ENCODE peak calls at places on chromosomes 12 and 14, in eight cellular contexts. Z, B, R, P, M, A, V and Y are unnamed samples.

GRCh38 chr12:131773582-131774221 is 54.5 kb upstream of the MMP17 start:
- DNase-seq in P (no peak), M (no peak), A (no peak), Z (no peak), B (no peak), R (no peak), V (no peak), Y (no peak)

GRCh38 chr12:27868165-27868564 is 88.1 kb upstream of the MANSC4 start:
- DNase-seq in B (peak), P (no peak), M (no peak), V (no peak), A (no peak), R (no peak), Z (no peak), Y (no peak)

GRCh38 chr14:68144051-68144681 is 324.6 kb downstream of the RAD51B start:
- DNase-seq in B (peak), M (no peak), A (peak), P (no peak), Z (no peak), V (peak), R (peak), Y (no peak)

GRCh38 chr12:10673660-10674384 is at the start of gene STYK1:
- DNase-seq in R (peak), Z (peak), B (peak), M (peak), V (no peak), A (peak), P (no peak), Y (peak)

GRCh38 chr12:95646781-95647184 is 95.5 kb upstream of the USP44 start:
- DNase-seq in B (peak), R (no peak), M (no peak), P (no peak), V (no peak), Z (no peak), A (no peak), Y (no peak)

GRCh38 chr12:19959353-19959752 is 409.0 kb upstream of the PDE3A start:
- DNase-seq in R (no peak), Z (no peak), A (no peak), B (no peak), P (no peak), M (no peak), V (no peak), Y (no peak)

GRCh38 chr14:50726372-50727107 is 58.4 kb upstream of the SAV1 start:
- DNase-seq in A (no peak), B (peak), R (no peak), M (no peak), Z (no peak), P (no peak), V (no peak), Y (no peak)

GRCh38 chr14:62289471-62289870 is 527.3 kb downstream of the SNAPC1 start:
- DNase-seq in A (no peak), V (no peak), P (no peak), M (no peak), Z (no peak), B (no peak), R (no peak), Y (no peak)

GRCh38 chr12:132604108-132605054 is 6.0 kb downstream of the LRCOL1 start:
- DNase-seq in B (no peak), A (no peak), Z (peak), M (no peak), R (no peak), V (no peak), P (no peak), Y (no peak)

GRCh38 chr12:64551676-64552075 is 58.6 kb upstream of the RASSF3 start:
- DNase-seq in P (no peak), A (no peak), B (peak), Z (no peak), R (peak), M (no peak), V (peak), Y (no peak)

GRCh38 chr12:116881325-116881866 is at the start of gene HRK:
- DNase-seq in V (no peak), P (no peak), Z (no peak), A (peak), R (no peak), M (no peak), B (no peak), Y (peak)

GRCh38 chr14:79567306-79567705 is 644.0 kb downstream of the DIO2 start:
- DNase-seq in P (no peak), V (no peak), R (no peak), B (no peak), M (no peak), A (no peak), Z (no peak), Y (no peak)

GRCh38 chr12:29081101-29081500 is 68.0 kb upstream of the FAR2 start:
- DNase-seq in V (no peak), P (no peak), R (no peak), Z (no peak), M (no peak), B (peak), A (no peak), Y (no peak)

GRCh38 chr12:84912191-84913142 is at the start of gene SLC6A15:
- DNase-seq in V (peak), P (peak), M (no peak), A (peak), B (peak), Z (no peak), R (peak), Y (peak)

GRCh38 chr12:30548203-30548602 is 147.5 kb downstream of the IPO8 start:
- DNase-seq in P (no peak), V (no peak), A (no peak), B (no peak), R (no peak), M (no peak), Z (no peak), Y (no peak)

GRCh38 chr14:89146291-89146690 is 270.7 kb downstream of the FOXN3 start:
- DNase-seq in A (no peak), V (no peak), Z (no peak), M (no peak), P (no peak), B (no peak), R (no peak), Y (no peak)

GRCh38 chr14:86057018-86057667 is 527.2 kb downstream of the FLRT2 start:
- DNase-seq in P (peak), A (peak), R (no peak), V (no peak), B (peak), Z (no peak), M (no peak), Y (no peak)

GRCh38 chr12:64010069-64010686 is 165.7 kb downstream of the SRGAP1 start:
- DNase-seq in Z (no peak), M (no peak), R (no peak), B (peak), A (no peak), V (no peak), P (no peak), Y (no peak)

GRCh38 chr14:96176811-96177211 is 27.8 kb upstream of the BDKRB2 start:
- DNase-seq in R (no peak), Z (no peak), B (peak), A (peak), M (no peak), V (peak), P (peak), Y (no peak)

GRCh38 chr12:42568952-42569916 is 20.3 kb downstream of the PRICKLE1 start:
- DNase-seq in P (no peak), A (no peak), B (peak), V (no peak), M (no peak), Z (no peak), R (no peak), Y (no peak)

GRCh38 chr14:20468773-20469241 is 399 bp upstream of the PNP start:
- DNase-seq in A (no peak), Z (peak), V (no peak), B (no peak), R (no peak), M (no peak), P (no peak), Y (no peak)

GRCh38 chr12:13135336-13136178 is 32.1 kb upstream of the GSG1 start:
- DNase-seq in V (no peak), Z (no peak), R (peak), A (peak), M (no peak), P (no peak), B (peak), Y (no peak)

GRCh38 chr12:116525418-116526001 is 33.7 kb upstream of the MAP1LC3B2 start:
- DNase-seq in A (peak), P (peak), V (peak), B (peak), M (no peak), Z (peak), R (peak), Y (no peak)

GRCh38 chr12:13008741-13009380 is 8.8 kb upstream of the HEBP1 start:
- DNase-seq in A (no peak), R (no peak), Z (no peak), P (no peak), M (no peak), V (no peak), B (peak), Y (no peak)

GRCh38 chr14:37807722-37808121 is 212.3 kb downstream of the TTC6 start:
- DNase-seq in P (no peak), A (no peak), Z (no peak), V (no peak), R (no peak), B (no peak), M (no peak), Y (no peak)

GRCh38 chr12:33514893-33515292 is 75.3 kb upstream of the SYT10 start:
- DNase-seq in Z (no peak), A (no peak), P (no peak), B (no peak), V (no peak), M (no peak), R (no peak), Y (no peak)

GRCh38 chr12:20438307-20438779 is 70.0 kb downstream of the PDE3A start:
- DNase-seq in R (no peak), P (no peak), Z (no peak), V (no peak), A (no peak), B (peak), M (no peak), Y (no peak)

GRCh38 chr12:115070313-115070712 is 386.3 kb upstream of the TBX3 start:
- DNase-seq in R (no peak), B (no peak), P (no peak), V (no peak), Z (no peak), A (no peak), M (no peak), Y (no peak)

GRCh38 chr12:27096420-27096819 is 14.0 kb upstream of the C12orf71 start:
- DNase-seq in A (no peak), P (no peak), B (no peak), V (no peak), M (no peak), R (no peak), Z (no peak), Y (no peak)

GRCh38 chr12:10554228-10554970 is 48.7 kb downstream of the EIF2S3B start:
- DNase-seq in V (no peak), M (no peak), A (no peak), R (no peak), P (no peak), Z (no peak), B (no peak), Y (no peak)

GRCh38 chr14:68610251-68610793 is 182.5 kb downstream of the ZFP36L1 start:
- DNase-seq in Z (no peak), R (no peak), A (no peak), M (no peak), V (no peak), P (no peak), B (no peak), Y (no peak)

GRCh38 chr12:48973992-48974673 is 2.6 kb upstream of the WNT10B start:
- DNase-seq in A (peak), R (no peak), V (peak), Z (peak), B (no peak), P (peak), M (peak), Y (peak)

GRCh38 chr12:65886996-65887395 is 62.7 kb downstream of the HMGA2 start:
- DNase-seq in R (no peak), M (no peak), Z (no peak), V (no peak), A (no peak), B (peak), P (no peak), Y (no peak)

GRCh38 chr14:21486640-21487087 is 9.7 kb downstream of the TOX4 start:
- DNase-seq in B (peak), R (no peak), V (no peak), P (no peak), M (no peak), A (no peak), Z (no peak), Y (no peak)

GRCh38 chr14:24233538-24233866 is 773 bp downstream of the GMPR2 start:
- DNase-seq in M (no peak), Z (no peak), R (no peak), A (no peak), B (no peak), P (no peak), V (no peak), Y (no peak)

GRCh38 chr14:24249230-24250021 is 7.0 kb upstream of the TINF2 start:
- DNase-seq in Z (no peak), M (no peak), R (no peak), V (peak), P (no peak), B (no peak), A (no peak), Y (no peak)

GRCh38 chr12:41917827-41918445 is 226.7 kb downstream of the GXYLT1 start:
- DNase-seq in R (no peak), M (no peak), Z (no peak), V (no peak), P (no peak), B (no peak), A (no peak), Y (no peak)

DNA sequence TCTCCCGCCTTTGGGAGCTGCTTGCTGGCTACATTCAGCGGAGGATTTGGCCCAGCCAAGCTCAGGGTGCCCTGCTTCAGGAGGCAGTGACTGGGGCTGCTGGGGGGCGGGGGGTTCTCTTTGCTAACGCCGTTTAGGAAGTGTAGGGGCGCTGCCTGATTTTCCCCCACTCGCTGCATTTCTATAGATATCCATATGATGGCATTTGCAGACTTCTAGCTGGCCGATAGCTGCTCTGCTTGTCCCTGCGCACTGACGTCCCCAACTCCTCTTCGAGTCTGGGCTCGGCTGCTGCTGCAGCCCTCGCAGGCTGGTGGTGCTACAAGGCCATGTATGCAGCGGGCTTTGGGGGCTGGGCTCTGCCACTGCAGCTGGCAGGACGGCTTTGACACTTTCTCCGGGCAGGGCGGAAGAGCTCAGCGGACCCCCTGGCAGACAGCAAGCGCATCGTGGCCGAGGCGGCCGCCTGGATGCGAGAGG is 3.1 kb downstream of the LRFN5 start:
- DNase-seq in V (peak), M (no peak), B (peak), P (no peak), Z (no peak), R (peak), A (peak), Y (peak)
- TF ChIP-seq CTCF in V (peak), M (no peak), B (no peak), P (peak), Z (no peak), R (no peak), A (no peak), Y (peak)

GRCh38 chr12:46825526-46826414 is at the start of gene SLC38A4:
- DNase-seq in P (no peak), Z (peak), M (no peak), A (peak), R (no peak), B (peak), V (no peak), Y (peak)
- TF ChIP-seq CTCF in P (no peak), Z (peak), M (no peak), A (no peak), R (peak), B (peak), V (no peak), Y (peak)

DNA sequence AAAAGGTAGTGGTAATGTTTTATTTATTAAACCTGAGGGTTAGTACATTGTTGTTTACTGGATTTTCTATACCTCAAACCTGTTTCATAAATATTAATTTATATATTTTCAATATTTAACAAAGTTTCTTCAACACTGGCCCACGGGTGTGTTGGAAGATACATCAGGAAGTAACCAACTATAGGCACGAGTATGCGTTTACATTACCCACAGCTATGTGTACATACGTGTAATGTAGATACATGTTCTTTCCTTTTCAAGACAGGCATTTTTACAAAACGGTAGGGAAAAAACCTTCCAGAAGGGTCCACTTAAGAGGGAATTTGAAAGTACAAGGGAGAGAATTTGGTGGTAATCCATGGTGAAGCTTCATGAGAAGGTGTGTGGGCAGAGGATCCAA is 17.8 kb upstream of the KCNA1 start:
- DNase-seq in Z (no peak), B (no peak), M (no peak), A (no peak), P (no peak), R (no peak), V (no peak), Y (no peak)
- TF ChIP-seq CTCF in Z (no peak), B (no peak), M (no peak), A (no peak), P (no peak), R (no peak), V (no peak), Y (no peak)

DNA sequence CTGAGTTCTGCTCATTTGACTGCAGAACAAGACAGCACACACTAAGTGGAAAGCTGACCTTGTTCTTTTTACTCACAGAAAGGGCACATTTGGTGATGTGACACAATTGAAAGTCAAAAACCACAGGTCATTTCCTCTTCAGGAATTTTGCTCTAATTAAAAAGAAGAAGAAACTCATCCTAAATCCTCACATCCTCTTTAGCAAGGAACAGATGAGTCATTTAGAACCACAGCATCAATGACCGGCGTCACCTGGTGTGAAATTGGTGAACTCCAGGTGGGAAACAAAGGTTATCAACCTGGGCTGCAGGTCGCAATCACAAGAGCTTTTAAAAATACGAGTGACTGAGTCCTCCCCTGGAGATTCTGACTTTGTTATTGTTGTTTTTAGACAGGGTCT is 2.9 kb upstream of the RNU6-8 start:
- DNase-seq in Z (no peak), M (no peak), P (no peak), V (no peak), R (no peak), B (no peak), A (no peak), Y (no peak)
- TF ChIP-seq CTCF in Z (no peak), M (no peak), P (no peak), V (no peak), R (no peak), B (no peak), A (no peak), Y (no peak)

DNA sequence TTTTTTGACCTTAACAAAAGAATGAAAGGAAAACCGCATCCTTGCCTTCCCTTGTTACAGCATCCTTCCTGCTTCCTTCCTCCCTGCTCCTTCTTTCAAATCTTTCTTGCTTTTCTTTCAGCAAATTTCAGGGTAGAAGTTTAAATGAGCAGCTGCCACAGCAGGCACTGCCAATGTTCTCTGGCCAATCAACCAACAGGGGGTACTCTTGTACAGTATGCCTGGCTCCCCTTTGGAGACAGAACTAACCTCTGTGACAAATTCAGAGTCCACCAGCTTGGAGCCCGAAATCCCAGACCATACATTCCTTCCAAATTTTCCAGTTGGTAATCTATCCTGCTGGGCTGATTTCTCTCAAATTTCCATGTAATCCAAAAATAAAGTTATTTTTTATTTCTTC is 609.8 kb upstream of the LMO3 start:
- DNase-seq in P (no peak), M (no peak), A (peak), R (no peak), V (no peak), B (no peak), Z (no peak), Y (no peak)
- TF ChIP-seq CTCF in P (no peak), M (no peak), A (no peak), R (no peak), V (no peak), B (no peak), Z (no peak), Y (peak)

GRCh38 chr12:50660425-50660822 is 103.5 kb upstream of the ATF1 start:
- DNase-seq in R (no peak), A (no peak), M (no peak), P (no peak), B (peak), V (no peak), Z (no peak), Y (no peak)

GRCh38 chr12:50662121-50662480 is 101.8 kb upstream of the ATF1 start:
- DNase-seq in R (no peak), B (no peak), M (no peak), Z (no peak), V (no peak), P (no peak), A (no peak), Y (no peak)

GRCh38 chr12:50661300-50662120 is 102.4 kb upstream of the ATF1 start:
- DNase-seq in A (no peak), M (no peak), R (no peak), V (no peak), B (no peak), Z (no peak), P (no peak), Y (no peak)

GRCh38 chr12:50659690-50660424 is 104.0 kb upstream of the ATF1 start:
- DNase-seq in V (no peak), R (no peak), Z (no peak), B (no peak), A (no peak), M (no peak), P (no peak), Y (no peak)

DNA sequence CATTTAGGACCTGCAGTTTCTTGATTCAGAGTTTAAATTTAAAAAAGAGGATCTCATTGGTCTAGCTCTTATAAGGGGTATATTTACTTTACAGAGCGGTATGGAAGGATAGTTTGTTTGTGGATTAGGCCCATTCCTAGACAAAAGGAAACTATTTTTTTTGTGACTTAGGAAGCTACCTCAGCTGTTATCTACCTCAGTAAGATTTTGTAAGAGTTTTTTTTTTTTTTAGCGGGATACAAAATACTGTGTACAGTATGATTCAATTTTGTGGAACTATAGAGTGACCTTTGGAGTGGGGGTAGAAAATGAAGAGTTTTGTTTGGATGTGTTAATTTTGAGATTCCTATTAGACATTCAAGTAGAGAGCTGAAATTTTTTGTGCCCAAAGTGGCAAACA is 104.6 kb upstream of the ATF1 start:
- DNase-seq in R (no peak), V (no peak), B (no peak), M (no peak), A (no peak), Z (no peak), P (no peak), Y (no peak)
- TF ChIP-seq CTCF in R (no peak), V (no peak), B (no peak), M (no peak), A (no peak), Z (no peak), P (no peak), Y (no peak)